ENCODE peak calls at places on chromosomes 5 and 9, in six cellular contexts. U, Q, N, K, X and H are unnamed samples.

GRCh38 chr5:54344653-54345052 is 34.3 kb upstream of the ARL15 start:
- DNase-seq in K (no peak), X (no peak), Q (no peak), U (no peak), N (no peak), H (no peak)

GRCh38 chr9:12817702-12818101 is 42.9 kb downstream of the LURAP1L start:
- DNase-seq in Q (peak), U (no peak), X (no peak), N (peak), K (no peak), H (no peak)

GRCh38 chr5:16894236-16895057 is 41.6 kb downstream of the MYO10 start:
- DNase-seq in K (no peak), U (peak), Q (peak), X (no peak), N (peak), H (peak)

GRCh38 chr9:81578606-81579005 is 110.7 kb downstream of the TLE1 start:
- DNase-seq in U (no peak), Q (peak), X (no peak), N (peak), K (no peak), H (no peak)

GRCh38 chr9:124696101-124696500 is 75.0 kb downstream of the NR6A1 start:
- DNase-seq in K (no peak), Q (peak), X (no peak), U (no peak), N (peak), H (peak)

GRCh38 chr5:14063117-14063516 is 80.0 kb upstream of the TRIO start:
- DNase-seq in X (no peak), N (peak), K (no peak), Q (no peak), U (no peak), H (no peak)

GRCh38 chr5:153891394-153891793 is 147.3 kb downstream of the FAM114A2 start:
- DNase-seq in Q (no peak), U (no peak), K (no peak), N (no peak), X (no peak), H (no peak)

GRCh38 chr5:32814620-32815019 is 103.5 kb downstream of the NPR3 start:
- DNase-seq in X (no peak), K (no peak), U (no peak), N (peak), Q (no peak), H (no peak)

GRCh38 chr5:74765929-74766328 is 988 bp downstream of the GFM2 start:
- DNase-seq in Q (no peak), U (no peak), N (no peak), K (no peak), X (no peak), H (no peak)

GRCh38 chr5:100691545-100691944 is 156.4 kb downstream of the FAM174A start:
- DNase-seq in U (no peak), N (peak), X (no peak), K (no peak), Q (peak), H (peak)

GRCh38 chr5:62942384-62942783 is 363.8 kb downstream of the LRRC70 start:
- DNase-seq in K (no peak), U (no peak), N (no peak), X (no peak), Q (no peak), H (no peak)

GRCh38 chr5:355379-355935 is 33.9 kb downstream of the AHRR start:
- DNase-seq in X (no peak), N (no peak), K (peak), Q (no peak), U (no peak), H (no peak)

GRCh38 chr5:122180863-122181519 is 51.6 kb downstream of the ZNF474 start:
- DNase-seq in X (no peak), Q (peak), U (no peak), N (peak), K (no peak), H (peak)

GRCh38 chr5:64339776-64340175 is 166.0 kb upstream of the RGS7BP start:
- DNase-seq in Q (no peak), K (no peak), X (no peak), N (no peak), U (no peak), H (peak)

GRCh38 chr5:174606646-174607045 is 117.7 kb upstream of the MSX2 start:
- DNase-seq in Q (peak), K (no peak), N (no peak), U (no peak), X (no peak), H (peak)

GRCh38 chr5:6085461-6085860 is 292.9 kb downstream of the MED10 start:
- DNase-seq in N (no peak), K (no peak), Q (no peak), X (no peak), U (no peak), H (no peak)

GRCh38 chr5:161548472-161549094 is 2.1 kb upstream of the GABRB2 start:
- DNase-seq in Q (no peak), K (peak), U (peak), N (no peak), X (peak), H (no peak)

GRCh38 chr5:172559004-172559932 is 81.8 kb upstream of the NEURL1B start:
- DNase-seq in K (no peak), U (no peak), X (no peak), Q (peak), N (peak), H (peak)

GRCh38 chr9:30301271-30301963 is 2083.0 kb upstream of the ACO1 start:
- DNase-seq in N (no peak), U (no peak), X (no peak), K (no peak), Q (no peak), H (no peak)

GRCh38 chr5:60483046-60483445 is 216.9 kb downstream of the DEPDC1B start:
- DNase-seq in Q (no peak), K (no peak), X (no peak), N (peak), U (no peak), H (no peak)

GRCh38 chr5:123754903-123755302 is 242.9 kb downstream of the CSNK1G3 start:
- DNase-seq in K (no peak), U (no peak), X (no peak), N (peak), Q (peak), H (no peak)

GRCh38 chr5:147346006-147346561 is 111.3 kb downstream of the STK32A start:
- DNase-seq in U (no peak), N (no peak), Q (no peak), X (no peak), K (no peak), H (no peak)

GRCh38 chr5:96049398-96050272 is 88.0 kb upstream of the ELL2 start:
- DNase-seq in K (no peak), U (no peak), X (no peak), N (peak), Q (peak), H (peak)

GRCh38 chr5:5665225-5666075 is 243.0 kb downstream of the ICE1 start:
- DNase-seq in X (no peak), K (no peak), U (no peak), N (no peak), Q (no peak), H (no peak)

GRCh38 chr5:80153586-80154126 is 102.2 kb downstream of the SERINC5 start:
- DNase-seq in K (no peak), X (no peak), N (no peak), Q (no peak), U (no peak), H (no peak)

GRCh38 chr5:94627191-94627590 is 8.7 kb downstream of the SLF1 start:
- DNase-seq in Q (peak), X (no peak), K (no peak), N (peak), U (no peak), H (no peak)

GRCh38 chr9:114315723-114316363 is 7.1 kb upstream of the ORM1 start:
- DNase-seq in X (peak), U (no peak), Q (no peak), N (no peak), K (no peak), H (no peak)

GRCh38 chr9:114318416-114318815 is 4.5 kb upstream of the ORM1 start:
- DNase-seq in K (no peak), N (no peak), X (no peak), U (no peak), Q (no peak), H (no peak)

GRCh38 chr9:114319147-114319546 is 3.8 kb upstream of the ORM1 start:
- DNase-seq in K (no peak), X (no peak), N (no peak), Q (no peak), U (no peak), H (no peak)

GRCh38 chr9:114316605-114317230 is 6.2 kb upstream of the ORM1 start:
- DNase-seq in U (peak), X (peak), N (no peak), Q (no peak), K (no peak), H (no peak)

DNA sequence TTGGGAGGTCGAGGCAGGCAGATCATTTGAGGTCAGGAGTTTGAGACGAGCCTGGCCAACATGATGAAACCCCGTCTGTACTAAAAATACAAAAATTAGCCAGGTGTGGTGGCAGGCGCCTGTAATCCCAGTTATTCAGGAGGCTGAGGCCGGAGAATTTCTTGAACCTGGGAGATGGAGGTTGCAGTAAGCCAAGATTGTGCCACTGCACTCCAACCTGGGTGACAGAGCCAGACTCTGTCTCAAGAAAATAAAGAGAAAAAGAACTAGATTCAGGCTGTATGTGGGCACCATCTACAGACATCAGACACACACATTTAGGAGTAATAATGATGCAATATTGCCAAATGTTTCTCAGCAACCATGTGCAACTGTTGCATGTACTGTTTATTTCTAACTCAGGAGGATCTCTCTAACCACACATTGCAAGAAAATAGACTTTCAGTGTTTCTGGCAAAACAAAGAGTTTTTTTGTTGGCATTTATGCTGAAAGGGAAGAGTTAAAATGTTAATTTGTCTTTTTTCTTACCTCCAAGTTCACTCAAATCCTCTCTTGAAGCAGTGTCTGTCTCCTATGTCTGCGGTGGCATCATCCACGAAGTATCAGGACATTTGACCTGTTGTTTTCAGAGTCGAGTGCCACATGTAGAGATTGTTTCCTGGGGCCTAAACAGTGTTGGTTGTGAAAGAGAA is 5.1 kb upstream of the ORM1 start:
- DNase-seq in Q (peak), X (peak), U (no peak), N (peak), K (no peak), H (no peak)
- H4K91ac ChIP-seq in Q (no peak), X (no peak), U (no peak), N (peak), K (no peak), H (no peak)

DNA sequence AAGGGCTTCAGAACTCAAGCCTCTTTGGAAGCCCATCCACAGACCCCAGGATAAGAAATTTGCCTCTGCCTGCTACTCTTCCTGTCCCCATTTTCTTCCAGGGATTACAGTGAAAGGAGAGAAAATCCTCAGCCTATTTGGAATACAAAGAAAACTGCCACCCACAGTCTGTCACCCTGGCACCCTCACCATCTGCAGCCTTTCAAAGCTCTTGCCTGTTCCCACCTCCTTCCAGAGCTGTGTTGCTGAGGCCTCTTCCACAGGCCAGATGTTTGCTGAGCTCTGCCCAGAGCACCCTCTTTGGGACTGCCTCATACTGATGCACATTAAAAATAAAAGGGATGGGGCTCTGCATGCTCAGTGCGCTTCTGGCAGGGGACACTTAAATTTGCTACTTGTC is 35.9 kb upstream of the TAF1L start:
- DNase-seq in Q (no peak), X (no peak), K (no peak), U (no peak), N (no peak), H (no peak)
- H4K91ac ChIP-seq in Q (no peak), X (no peak), K (no peak), U (no peak), N (peak), H (no peak)

GRCh38 chr9:129774791-129775149 is 21.9 kb upstream of the PTGES start:
- DNase-seq in N (no peak), U (no peak), Q (no peak), X (peak), K (peak), H (no peak)
- H4K91ac ChIP-seq in N (no peak), U (no peak), Q (peak), X (no peak), K (no peak), H (no peak)

GRCh38 chr9:90511711-90512110 is 130.9 kb downstream of the DIRAS2 start:
- DNase-seq in N (no peak), U (no peak), Q (no peak), X (no peak), K (no peak), H (peak)
- H4K91ac ChIP-seq in N (no peak), U (no peak), Q (no peak), X (no peak), K (no peak), H (no peak)